ENCODE peak calls at places on chromosomes 5 and 9, in five cellular contexts. T is stimulated activated CD8-positive, alpha-beta memory T cell treated with anti-CD3 and anti-CD28 coated beads, Interleukin-4, amount 100 ng/mL, for 1 hour; J is activated naive CD8-positive, alpha-beta T cell treated with anti-CD3 and anti-CD28 coated beads for 36 hours; Z is cardiac septum; F is stimulated activated CD4-positive, alpha-beta T cell treated with anti-CD3 and anti-CD28 coated beads, Interleukin-2, amount 100 ng/mL, for 48 hours. I is an unnamed sample.

GRCh38 chr9:106106396-106106795 is 412.1 kb downstream of the TMEM38B start:
- DNase-seq in T (no peak), J (no peak), Z (no peak), F (no peak), I (no peak)

GRCh38 chr5:2900360-2900759 is 148.9 kb upstream of the IRX2 start:
- DNase-seq in T (no peak), J (no peak), Z (no peak), F (no peak), I (no peak)

GRCh38 chr5:6291961-6292360 is 86.4 kb downstream of the MED10 start:
- DNase-seq in T (no peak), J (no peak), Z (no peak), F (no peak), I (peak)

GRCh38 chr9:114888599-114888998 is 41.8 kb downstream of the TNFSF8 start:
- DNase-seq in T (no peak), J (no peak), Z (no peak), F (no peak), I (peak)

GRCh38 chr5:150787659-150788058 is 9.1 kb downstream of the SMIM3 start:
- DNase-seq in T (no peak), J (no peak), Z (no peak), F (no peak), I (no peak)

GRCh38 chr9:22044583-22044982 is 35.5 kb upstream of the CDKN2B start:
- DNase-seq in T (no peak), J (no peak), Z (no peak), F (no peak), I (no peak)

GRCh38 chr9:95815153-95815552 is 60.3 kb upstream of the ERCC6L2 start:
- DNase-seq in T (no peak), J (no peak), Z (no peak), F (no peak), I (no peak)

GRCh38 chr5:36369092-36369737 is 67.5 kb upstream of the RANBP3L start:
- DNase-seq in T (no peak), J (no peak), Z (no peak), F (no peak), I (no peak)

I was measured in endodermal cell.